ENCODE peak calls at places on chromosomes 6 and 20, in ten cellular contexts. One of them, this sample, is unnamed.

GRCh38 chr20:44402391-44403193 is 47.1 kb downstream of the HNF4A start:
- DNase-seq in NCI-H1105: no peak
- DNase-seq in HFF-Myc: no peak
- DNase-seq in stimulated activated CD8-positive, alpha-beta memory T cell treated with anti-CD3 and anti-CD28 coated beads, Interleukin-12 subunit alpha, Interleukin-12 subunit beta, amount 100 ng/mL, for 4 hours: no peak
- DNase-seq in hypothalamus: no peak
- DNase-seq in retina: no peak
- DNase-seq in left colon: peak; percentile 58
- DNase-seq in AG08395: no peak
- DNase-seq in iPS-NIHi11: no peak
- DNase-seq in fibroblast of pulmonary artery: no peak
- DNase-seq in this sample: no peak

GRCh38 chr20:32231847-32232246 is 24.2 kb downstream of the POFUT1 start:
- DNase-seq in stimulated activated CD8-positive, alpha-beta memory T cell treated with anti-CD3 and anti-CD28 coated beads, Interleukin-12 subunit alpha, Interleukin-12 subunit beta, amount 100 ng/mL, for 4 hours: no peak
- DNase-seq in AG08395: no peak
- DNase-seq in hypothalamus: no peak
- DNase-seq in fibroblast of pulmonary artery: peak; percentile 21
- DNase-seq in retina: no peak
- DNase-seq in iPS-NIHi11: no peak
- DNase-seq in NCI-H1105: no peak
- DNase-seq in HFF-Myc: no peak
- DNase-seq in left colon: no peak
- DNase-seq in this sample: no peak

GRCh38 chr6:4487538-4487937 is 288.7 kb upstream of the CDYL start:
- DNase-seq in left colon: no peak
- DNase-seq in NCI-H1105: no peak
- DNase-seq in AG08395: no peak
- DNase-seq in iPS-NIHi11: no peak
- DNase-seq in retina: no peak
- DNase-seq in fibroblast of pulmonary artery: no peak
- DNase-seq in HFF-Myc: no peak
- DNase-seq in stimulated activated CD8-positive, alpha-beta memory T cell treated with anti-CD3 and anti-CD28 coated beads, Interleukin-12 subunit alpha, Interleukin-12 subunit beta, amount 100 ng/mL, for 4 hours: no peak
- DNase-seq in hypothalamus: no peak
- DNase-seq in this sample: no peak

GRCh38 chr6:52304917-52305316 is 20.4 kb upstream of the MCM3 start:
- DNase-seq in iPS-NIHi11: no peak
- DNase-seq in NCI-H1105: no peak
- DNase-seq in AG08395: peak; percentile 73
- DNase-seq in HFF-Myc: no peak
- DNase-seq in fibroblast of pulmonary artery: peak; percentile 29
- DNase-seq in stimulated activated CD8-positive, alpha-beta memory T cell treated with anti-CD3 and anti-CD28 coated beads, Interleukin-12 subunit alpha, Interleukin-12 subunit beta, amount 100 ng/mL, for 4 hours: no peak
- DNase-seq in hypothalamus: no peak
- DNase-seq in left colon: no peak
- DNase-seq in retina: no peak
- DNase-seq in this sample: peak; percentile 5

GRCh38 chr6:130457605-130458004 is 91.8 kb downstream of the TMEM200A start:
- DNase-seq in NCI-H1105: no peak
- DNase-seq in AG08395: peak; percentile 53
- DNase-seq in stimulated activated CD8-positive, alpha-beta memory T cell treated with anti-CD3 and anti-CD28 coated beads, Interleukin-12 subunit alpha, Interleukin-12 subunit beta, amount 100 ng/mL, for 4 hours: no peak
- DNase-seq in HFF-Myc: no peak
- DNase-seq in fibroblast of pulmonary artery: no peak
- DNase-seq in iPS-NIHi11: no peak
- DNase-seq in hypothalamus: no peak
- DNase-seq in left colon: no peak
- DNase-seq in retina: no peak
- DNase-seq in this sample: no peak

GRCh38 chr6:15023448-15023847 is 222.4 kb upstream of the JARID2 start:
- DNase-seq in NCI-H1105: no peak
- DNase-seq in hypothalamus: no peak
- DNase-seq in HFF-Myc: no peak
- DNase-seq in AG08395: no peak
- DNase-seq in fibroblast of pulmonary artery: no peak
- DNase-seq in iPS-NIHi11: no peak
- DNase-seq in left colon: no peak
- DNase-seq in stimulated activated CD8-positive, alpha-beta memory T cell treated with anti-CD3 and anti-CD28 coated beads, Interleukin-12 subunit alpha, Interleukin-12 subunit beta, amount 100 ng/mL, for 4 hours: peak; percentile 24
- DNase-seq in retina: no peak
- DNase-seq in this sample: no peak

GRCh38 chr20:37378785-37379598 is 33.1 kb downstream of the SRC start:
- DNase-seq in HFF-Myc: no peak
- DNase-seq in left colon: peak; percentile 25
- DNase-seq in hypothalamus: no peak
- DNase-seq in NCI-H1105: no peak
- DNase-seq in iPS-NIHi11: no peak
- DNase-seq in stimulated activated CD8-positive, alpha-beta memory T cell treated with anti-CD3 and anti-CD28 coated beads, Interleukin-12 subunit alpha, Interleukin-12 subunit beta, amount 100 ng/mL, for 4 hours: no peak
- DNase-seq in fibroblast of pulmonary artery: peak; percentile 57
- DNase-seq in AG08395: no peak
- DNase-seq in retina: no peak
- DNase-seq in this sample: peak; percentile 6

GRCh38 chr6:43772571-43773049 is 2.6 kb downstream of the VEGFA start:
- DNase-seq in AG08395: no peak
- DNase-seq in iPS-NIHi11: peak; percentile 52
- DNase-seq in NCI-H1105: no peak
- DNase-seq in retina: no peak
- DNase-seq in stimulated activated CD8-positive, alpha-beta memory T cell treated with anti-CD3 and anti-CD28 coated beads, Interleukin-12 subunit alpha, Interleukin-12 subunit beta, amount 100 ng/mL, for 4 hours: no peak
- DNase-seq in HFF-Myc: no peak
- DNase-seq in left colon: peak; percentile 59
- DNase-seq in hypothalamus: peak; percentile 24
- DNase-seq in fibroblast of pulmonary artery: no peak
- DNase-seq in this sample: no peak

GRCh38 chr6:164396071-164397047 is 913.0 kb downstream of the C6orf118 start:
- DNase-seq in HFF-Myc: no peak
- DNase-seq in stimulated activated CD8-positive, alpha-beta memory T cell treated with anti-CD3 and anti-CD28 coated beads, Interleukin-12 subunit alpha, Interleukin-12 subunit beta, amount 100 ng/mL, for 4 hours: no peak
- DNase-seq in retina: peak; percentile 71
- DNase-seq in left colon: no peak
- DNase-seq in fibroblast of pulmonary artery: no peak
- DNase-seq in iPS-NIHi11: no peak
- DNase-seq in NCI-H1105: no peak
- DNase-seq in AG08395: peak; percentile 28
- DNase-seq in hypothalamus: peak; percentile 40
- DNase-seq in this sample: peak; percentile 3

GRCh38 chr20:40769677-40770285 is 80.7 kb upstream of the MAFB start:
- DNase-seq in hypothalamus: no peak
- DNase-seq in stimulated activated CD8-positive, alpha-beta memory T cell treated with anti-CD3 and anti-CD28 coated beads, Interleukin-12 subunit alpha, Interleukin-12 subunit beta, amount 100 ng/mL, for 4 hours: no peak
- DNase-seq in iPS-NIHi11: no peak
- DNase-seq in HFF-Myc: no peak
- DNase-seq in retina: no peak
- DNase-seq in left colon: no peak
- DNase-seq in AG08395: no peak
- DNase-seq in NCI-H1105: no peak
- DNase-seq in fibroblast of pulmonary artery: no peak
- DNase-seq in this sample: no peak

GRCh38 chr6:36956111-36956820 is 1.7 kb downstream of the PI16 start:
- DNase-seq in HFF-Myc: no peak
- DNase-seq in NCI-H1105: no peak
- DNase-seq in hypothalamus: no peak
- DNase-seq in stimulated activated CD8-positive, alpha-beta memory T cell treated with anti-CD3 and anti-CD28 coated beads, Interleukin-12 subunit alpha, Interleukin-12 subunit beta, amount 100 ng/mL, for 4 hours: no peak
- DNase-seq in left colon: no peak
- DNase-seq in iPS-NIHi11: no peak
- DNase-seq in AG08395: peak; percentile 38
- DNase-seq in fibroblast of pulmonary artery: no peak
- DNase-seq in retina: no peak
- DNase-seq in this sample: no peak

GRCh38 chr6:2085657-2086056 is 159.7 kb downstream of the GMDS start:
- DNase-seq in HFF-Myc: no peak
- DNase-seq in fibroblast of pulmonary artery: no peak
- DNase-seq in left colon: no peak
- DNase-seq in retina: no peak
- DNase-seq in hypothalamus: no peak
- DNase-seq in NCI-H1105: no peak
- DNase-seq in stimulated activated CD8-positive, alpha-beta memory T cell treated with anti-CD3 and anti-CD28 coated beads, Interleukin-12 subunit alpha, Interleukin-12 subunit beta, amount 100 ng/mL, for 4 hours: no peak
- DNase-seq in AG08395: no peak
- DNase-seq in iPS-NIHi11: no peak
- DNase-seq in this sample: no peak

GRCh38 chr6:31462026-31462963 is 35.6 kb upstream of the MICB start:
- DNase-seq in NCI-H1105: no peak
- DNase-seq in HFF-Myc: no peak
- DNase-seq in iPS-NIHi11: no peak
- DNase-seq in hypothalamus: no peak
- DNase-seq in retina: no peak
- DNase-seq in fibroblast of pulmonary artery: no peak
- DNase-seq in left colon: no peak
- DNase-seq in stimulated activated CD8-positive, alpha-beta memory T cell treated with anti-CD3 and anti-CD28 coated beads, Interleukin-12 subunit alpha, Interleukin-12 subunit beta, amount 100 ng/mL, for 4 hours: no peak
- DNase-seq in AG08395: no peak
- DNase-seq in this sample: no peak

GRCh38 chr20:9022361-9022760 is 46.5 kb upstream of the PLCB4 start:
- DNase-seq in HFF-Myc: no peak
- DNase-seq in hypothalamus: no peak
- DNase-seq in retina: no peak
- DNase-seq in iPS-NIHi11: no peak
- DNase-seq in AG08395: no peak
- DNase-seq in NCI-H1105: no peak
- DNase-seq in stimulated activated CD8-positive, alpha-beta memory T cell treated with anti-CD3 and anti-CD28 coated beads, Interleukin-12 subunit alpha, Interleukin-12 subunit beta, amount 100 ng/mL, for 4 hours: no peak
- DNase-seq in left colon: no peak
- DNase-seq in fibroblast of pulmonary artery: no peak
- DNase-seq in this sample: no peak

GRCh38 chr6:105798057-105798456 is 288.1 kb upstream of the PRDM1 start:
- DNase-seq in NCI-H1105: no peak
- DNase-seq in retina: no peak
- DNase-seq in left colon: no peak
- DNase-seq in hypothalamus: no peak
- DNase-seq in HFF-Myc: peak; percentile 77
- DNase-seq in stimulated activated CD8-positive, alpha-beta memory T cell treated with anti-CD3 and anti-CD28 coated beads, Interleukin-12 subunit alpha, Interleukin-12 subunit beta, amount 100 ng/mL, for 4 hours: no peak
- DNase-seq in fibroblast of pulmonary artery: peak; percentile 22
- DNase-seq in iPS-NIHi11: no peak
- DNase-seq in AG08395: peak; percentile 77
- DNase-seq in this sample: no peak

GRCh38 chr6:136783495-136784270 is 8.6 kb downstream of the MAP3K5 start:
- DNase-seq in NCI-H1105: no peak
- DNase-seq in fibroblast of pulmonary artery: no peak
- DNase-seq in stimulated activated CD8-positive, alpha-beta memory T cell treated with anti-CD3 and anti-CD28 coated beads, Interleukin-12 subunit alpha, Interleukin-12 subunit beta, amount 100 ng/mL, for 4 hours: no peak
- DNase-seq in HFF-Myc: no peak
- DNase-seq in left colon: no peak
- DNase-seq in hypothalamus: peak; percentile 18
- DNase-seq in retina: no peak
- DNase-seq in AG08395: no peak
- DNase-seq in iPS-NIHi11: no peak
- DNase-seq in this sample: no peak

GRCh38 chr20:18139832-18140231 is 2.2 kb downstream of the KAT14 start:
- DNase-seq in retina: no peak
- DNase-seq in HFF-Myc: no peak
- DNase-seq in hypothalamus: no peak
- DNase-seq in fibroblast of pulmonary artery: no peak
- DNase-seq in left colon: no peak
- DNase-seq in NCI-H1105: no peak
- DNase-seq in stimulated activated CD8-positive, alpha-beta memory T cell treated with anti-CD3 and anti-CD28 coated beads, Interleukin-12 subunit alpha, Interleukin-12 subunit beta, amount 100 ng/mL, for 4 hours: no peak
- DNase-seq in iPS-NIHi11: no peak
- DNase-seq in AG08395: no peak
- DNase-seq in this sample: no peak

GRCh38 chr6:44253307-44254101 is 3.8 kb downstream of the SLC35B2 start:
- DNase-seq in stimulated activated CD8-positive, alpha-beta memory T cell treated with anti-CD3 and anti-CD28 coated beads, Interleukin-12 subunit alpha, Interleukin-12 subunit beta, amount 100 ng/mL, for 4 hours: no peak
- DNase-seq in fibroblast of pulmonary artery: peak; percentile 48
- DNase-seq in retina: no peak
- DNase-seq in NCI-H1105: peak; percentile 12
- DNase-seq in AG08395: no peak
- DNase-seq in hypothalamus: no peak
- DNase-seq in iPS-NIHi11: no peak
- DNase-seq in HFF-Myc: no peak
- DNase-seq in left colon: no peak
- DNase-seq in this sample: no peak

GRCh38 chr6:90709597-90709996 is 122.7 kb upstream of the MAP3K7 start:
- DNase-seq in HFF-Myc: no peak
- DNase-seq in iPS-NIHi11: no peak
- DNase-seq in left colon: no peak
- DNase-seq in NCI-H1105: no peak
- DNase-seq in stimulated activated CD8-positive, alpha-beta memory T cell treated with anti-CD3 and anti-CD28 coated beads, Interleukin-12 subunit alpha, Interleukin-12 subunit beta, amount 100 ng/mL, for 4 hours: no peak
- DNase-seq in fibroblast of pulmonary artery: no peak
- DNase-seq in hypothalamus: no peak
- DNase-seq in retina: no peak
- DNase-seq in AG08395: no peak
- DNase-seq in this sample: no peak

GRCh38 chr20:51061646-51062045 is 38.7 kb upstream of the KCNG1 start:
- DNase-seq in fibroblast of pulmonary artery: no peak
- DNase-seq in AG08395: no peak
- DNase-seq in hypothalamus: no peak
- DNase-seq in stimulated activated CD8-positive, alpha-beta memory T cell treated with anti-CD3 and anti-CD28 coated beads, Interleukin-12 subunit alpha, Interleukin-12 subunit beta, amount 100 ng/mL, for 4 hours: no peak
- DNase-seq in HFF-Myc: no peak
- DNase-seq in left colon: no peak
- DNase-seq in iPS-NIHi11: no peak
- DNase-seq in retina: no peak
- DNase-seq in NCI-H1105: no peak
- DNase-seq in this sample: no peak

GRCh38 chr6:157762636-157763035 is 60.4 kb upstream of the SNX9 start:
- DNase-seq in stimulated activated CD8-positive, alpha-beta memory T cell treated with anti-CD3 and anti-CD28 coated beads, Interleukin-12 subunit alpha, Interleukin-12 subunit beta, amount 100 ng/mL, for 4 hours: no peak
- DNase-seq in left colon: no peak
- DNase-seq in fibroblast of pulmonary artery: peak; percentile 21
- DNase-seq in HFF-Myc: no peak
- DNase-seq in AG08395: no peak
- DNase-seq in iPS-NIHi11: no peak
- DNase-seq in NCI-H1105: no peak
- DNase-seq in retina: no peak
- DNase-seq in hypothalamus: no peak
- DNase-seq in this sample: no peak

GRCh38 chr6:170113141-170113540 is 177.7 kb downstream of the DLL1 start:
- DNase-seq in HFF-Myc: no peak
- DNase-seq in NCI-H1105: no peak
- DNase-seq in fibroblast of pulmonary artery: no peak
- DNase-seq in AG08395: no peak
- DNase-seq in hypothalamus: no peak
- DNase-seq in left colon: no peak
- DNase-seq in iPS-NIHi11: no peak
- DNase-seq in stimulated activated CD8-positive, alpha-beta memory T cell treated with anti-CD3 and anti-CD28 coated beads, Interleukin-12 subunit alpha, Interleukin-12 subunit beta, amount 100 ng/mL, for 4 hours: no peak
- DNase-seq in retina: no peak
- DNase-seq in this sample: no peak

GRCh38 chr6:140774080-140774505 is 1358.6 kb upstream of the GJE1 start:
- DNase-seq in retina: no peak
- DNase-seq in iPS-NIHi11: no peak
- DNase-seq in fibroblast of pulmonary artery: peak; percentile 76
- DNase-seq in stimulated activated CD8-positive, alpha-beta memory T cell treated with anti-CD3 and anti-CD28 coated beads, Interleukin-12 subunit alpha, Interleukin-12 subunit beta, amount 100 ng/mL, for 4 hours: no peak
- DNase-seq in left colon: no peak
- DNase-seq in NCI-H1105: no peak
- DNase-seq in HFF-Myc: peak; percentile 32
- DNase-seq in hypothalamus: no peak
- DNase-seq in AG08395: peak; percentile 52
- DNase-seq in this sample: peak; percentile 84

GRCh38 chr6:46058951-46059350 is 43.3 kb upstream of the CLIC5 start:
- DNase-seq in HFF-Myc: no peak
- DNase-seq in AG08395: no peak
- DNase-seq in hypothalamus: no peak
- DNase-seq in stimulated activated CD8-positive, alpha-beta memory T cell treated with anti-CD3 and anti-CD28 coated beads, Interleukin-12 subunit alpha, Interleukin-12 subunit beta, amount 100 ng/mL, for 4 hours: no peak
- DNase-seq in fibroblast of pulmonary artery: no peak
- DNase-seq in NCI-H1105: no peak
- DNase-seq in left colon: no peak
- DNase-seq in retina: no peak
- DNase-seq in iPS-NIHi11: no peak
- DNase-seq in this sample: no peak

GRCh38 chr20:38222231-38222922 is 38.2 kb downstream of the KIAA1755 start:
- DNase-seq in NCI-H1105: peak; percentile 40
- DNase-seq in stimulated activated CD8-positive, alpha-beta memory T cell treated with anti-CD3 and anti-CD28 coated beads, Interleukin-12 subunit alpha, Interleukin-12 subunit beta, amount 100 ng/mL, for 4 hours: peak; percentile 7
- DNase-seq in retina: peak; percentile 68
- DNase-seq in iPS-NIHi11: peak; percentile 88
- DNase-seq in fibroblast of pulmonary artery: peak; percentile 64
- DNase-seq in hypothalamus: peak; percentile 18
- DNase-seq in HFF-Myc: no peak
- DNase-seq in left colon: peak; percentile 25
- DNase-seq in AG08395: peak; percentile 82
- DNase-seq in this sample: no peak

GRCh38 chr6:7561153-7561964 is 19.9 kb downstream of the DSP start:
- DNase-seq in stimulated activated CD8-positive, alpha-beta memory T cell treated with anti-CD3 and anti-CD28 coated beads, Interleukin-12 subunit alpha, Interleukin-12 subunit beta, amount 100 ng/mL, for 4 hours: no peak
- DNase-seq in fibroblast of pulmonary artery: peak; percentile 48
- DNase-seq in AG08395: no peak
- DNase-seq in left colon: peak; percentile 89
- DNase-seq in HFF-Myc: no peak
- DNase-seq in iPS-NIHi11: no peak
- DNase-seq in retina: no peak
- DNase-seq in NCI-H1105: peak; percentile 91
- DNase-seq in hypothalamus: no peak
- DNase-seq in this sample: no peak

GRCh38 chr6:157778719-157779118 is 44.3 kb upstream of the SNX9 start:
- DNase-seq in fibroblast of pulmonary artery: no peak
- DNase-seq in stimulated activated CD8-positive, alpha-beta memory T cell treated with anti-CD3 and anti-CD28 coated beads, Interleukin-12 subunit alpha, Interleukin-12 subunit beta, amount 100 ng/mL, for 4 hours: no peak
- DNase-seq in iPS-NIHi11: no peak
- DNase-seq in retina: no peak
- DNase-seq in HFF-Myc: no peak
- DNase-seq in AG08395: no peak
- DNase-seq in NCI-H1105: no peak
- DNase-seq in left colon: no peak
- DNase-seq in hypothalamus: no peak
- DNase-seq in this sample: no peak

GRCh38 chr6:133129556-133129955 is 111.6 kb upstream of the EYA4 start:
- DNase-seq in NCI-H1105: no peak
- DNase-seq in stimulated activated CD8-positive, alpha-beta memory T cell treated with anti-CD3 and anti-CD28 coated beads, Interleukin-12 subunit alpha, Interleukin-12 subunit beta, amount 100 ng/mL, for 4 hours: no peak
- DNase-seq in retina: no peak
- DNase-seq in left colon: no peak
- DNase-seq in hypothalamus: no peak
- DNase-seq in HFF-Myc: no peak
- DNase-seq in fibroblast of pulmonary artery: no peak
- DNase-seq in iPS-NIHi11: no peak
- DNase-seq in AG08395: no peak
- DNase-seq in this sample: no peak

This sample was measured in astrocyte of the cerebellum.